ENCODE peak calls at places on chromosomes 11 and 22, in seven cellular contexts. N is fibroblast of lung, W is MM.1S, P is IMR-90, R is GM12865, F is brain microvascular endothelial cell, C is right atrium auricular region. E is an unnamed sample.

GRCh38 chr11:14309425-14310192 is 49.4 kb downstream of the RRAS2 start:
- DNase-seq in N (no peak), W (no peak), P (no peak), R (peak), F (no peak), C (no peak), E (no peak)

GRCh38 chr22:45731798-45732495 is 60.3 kb downstream of the ATXN10 start:
- DNase-seq in N (peak), W (no peak), P (peak), R (peak), F (no peak), C (no peak), E (peak)

GRCh38 chr11:77879218-77879617 is 58.3 kb downstream of the AAMDC start:
- DNase-seq in N (peak), W (peak), P (peak), R (peak), F (no peak), C (peak), E (peak)

GRCh38 chr22:28435271-28435825 is 244.3 kb downstream of the TTC28 start:
- DNase-seq in N (no peak), W (no peak), P (no peak), R (no peak), F (no peak), C (no peak), E (no peak)

GRCh38 chr11:132158696-132159095 is 788.3 kb downstream of the NTM start:
- DNase-seq in N (no peak), W (no peak), P (peak), R (no peak), F (peak), C (no peak), E (peak)

GRCh38 chr11:30774451-30774850 is 188.3 kb upstream of the MPPED2 start:
- DNase-seq in N (no peak), W (no peak), P (no peak), R (no peak), F (no peak), C (no peak), E (no peak)

GRCh38 chr11:127275771-127276170 is 275.2 kb upstream of the KIRREL3 start:
- DNase-seq in N (no peak), W (no peak), P (no peak), R (no peak), F (no peak), C (no peak), E (no peak)

GRCh38 chr11:61028135-61028729 is 56.8 kb downstream of the CD6 start:
- DNase-seq in N (no peak), W (no peak), P (no peak), R (peak), F (no peak), C (no peak), E (no peak)

GRCh38 chr11:61975638-61976419 is 8.4 kb upstream of the FTH1 start:
- DNase-seq in N (no peak), W (no peak), P (no peak), R (no peak), F (no peak), C (no peak), E (no peak)

GRCh38 chr22:32708835-32709234 is 92.7 kb upstream of the TIMP3 start:
- DNase-seq in N (no peak), W (no peak), P (peak), R (no peak), F (no peak), C (peak), E (no peak)

GRCh38 chr22:24845036-24845918 is 39.3 kb downstream of the SGSM1 start:
- DNase-seq in N (no peak), W (no peak), P (peak), R (no peak), F (no peak), C (peak), E (no peak)

GRCh38 chr11:72037554-72038311 is 39.0 kb downstream of the IL18BP start:
- DNase-seq in N (peak), W (no peak), P (no peak), R (no peak), F (no peak), C (no peak), E (no peak)

GRCh38 chr11:34637303-34637702 is 16.4 kb downstream of the EHF start:
- DNase-seq in N (no peak), W (no peak), P (no peak), R (no peak), F (no peak), C (no peak), E (no peak)

GRCh38 chr11:43870981-43871550 is 9.6 kb upstream of the ALKBH3 start:
- DNase-seq in N (no peak), W (no peak), P (no peak), R (no peak), F (no peak), C (no peak), E (no peak)

GRCh38 chr22:17871726-17872458 is 97.6 kb upstream of the BID start:
- DNase-seq in N (no peak), W (no peak), P (no peak), R (no peak), F (no peak), C (no peak), E (no peak)

GRCh38 chr22:44883011-44883421 is 126.8 kb downstream of the PHF21B start:
- DNase-seq in N (no peak), W (no peak), P (no peak), R (no peak), F (no peak), C (no peak), E (no peak)

GRCh38 chr11:86676533-86677154 is 4.2 kb upstream of the ME3 start:
- DNase-seq in N (no peak), W (no peak), P (no peak), R (peak), F (no peak), C (no peak), E (no peak)

GRCh38 chr11:72814831-72815618 is 814 bp downstream of the ATG16L2 start:
- DNase-seq in N (peak), W (peak), P (peak), R (peak), F (peak), C (no peak), E (peak)

GRCh38 chr11:85961930-85962363 is 106.8 kb downstream of the CCDC83 start:
- DNase-seq in N (peak), W (no peak), P (peak), R (no peak), F (peak), C (no peak), E (peak)

GRCh38 chr22:48633996-48634836 is 1193.5 kb downstream of the BRD1 start:
- DNase-seq in N (no peak), W (no peak), P (no peak), R (no peak), F (no peak), C (no peak), E (no peak)

GRCh38 chr11:73977856-73978519 is 4.7 kb downstream of the UCP2 start:
- DNase-seq in N (no peak), W (no peak), P (no peak), R (no peak), F (no peak), C (no peak), E (no peak)

GRCh38 chr11:62501432-62501891 is 45.1 kb downstream of the AHNAK start:
- DNase-seq in N (peak), W (no peak), P (peak), R (no peak), F (no peak), C (no peak), E (peak)

GRCh38 chr11:640021-640706 is 3.1 kb downstream of the DRD4 start:
- DNase-seq in N (no peak), W (no peak), P (no peak), R (no peak), F (no peak), C (no peak), E (no peak)

GRCh38 chr11:109424893-109425292 is 2.9 kb downstream of the C11orf87 start:
- DNase-seq in N (no peak), W (peak), P (no peak), R (peak), F (no peak), C (no peak), E (no peak)

GRCh38 chr11:65636810-65637557 is 917 bp upstream of the SIPA1 start:
- DNase-seq in N (no peak), W (no peak), P (no peak), R (no peak), F (no peak), C (no peak), E (no peak)

GRCh38 chr11:20105427-20105826 is 54.8 kb downstream of the DBX1 start:
- DNase-seq in N (no peak), W (no peak), P (no peak), R (no peak), F (no peak), C (no peak), E (no peak)

GRCh38 chr22:32971252-32971651 is 86.9 kb downstream of the SYN3 start:
- DNase-seq in N (no peak), W (no peak), P (no peak), R (no peak), F (no peak), C (no peak), E (no peak)

GRCh38 chr22:38437416-38437815 is 17.6 kb downstream of the KCNJ4 start:
- DNase-seq in N (no peak), W (no peak), P (no peak), R (no peak), F (no peak), C (no peak), E (no peak)

GRCh38 chr22:41555325-41555724 is 5.5 kb upstream of the CSDC2 start:
- DNase-seq in N (peak), W (no peak), P (no peak), R (no peak), F (no peak), C (no peak), E (no peak)

GRCh38 chr11:57251491-57252104 is 14.5 kb upstream of the APLNR start:
- DNase-seq in N (peak), W (no peak), P (peak), R (no peak), F (peak), C (peak), E (peak)

GRCh38 chr11:34907934-34908593 is 8.1 kb downstream of the APIP start:
- DNase-seq in N (no peak), W (no peak), P (no peak), R (peak), F (no peak), C (no peak), E (no peak)

GRCh38 chr22:32815943-32816342 is 14.4 kb downstream of the TIMP3 start:
- DNase-seq in N (no peak), W (no peak), P (no peak), R (no peak), F (no peak), C (no peak), E (no peak)

GRCh38 chr11:70387564-70387963 is 10.8 kb upstream of the CTTN start:
- DNase-seq in N (no peak), W (no peak), P (no peak), R (no peak), F (no peak), C (no peak), E (no peak)

GRCh38 chr11:44493929-44494328 is 71.5 kb upstream of the CD82 start:
- DNase-seq in N (no peak), W (no peak), P (no peak), R (no peak), F (no peak), C (no peak), E (no peak)

GRCh38 chr11:116857936-116858335 is 20.5 kb upstream of the APOA1 start:
- DNase-seq in N (no peak), W (no peak), P (no peak), R (no peak), F (no peak), C (no peak), E (no peak)

GRCh38 chr11:132402056-132402684 is 1031.8 kb downstream of the NTM start:
- DNase-seq in N (peak), W (peak), P (peak), R (peak), F (peak), C (no peak), E (peak)

GRCh38 chr22:49971232-49972162 is 10.9 kb downstream of the PIM3 start:
- DNase-seq in N (peak), W (peak), P (no peak), R (no peak), F (peak), C (peak), E (no peak)
- H3K4me3 ChIP-seq in N (peak), W (peak), P (peak), R (peak), F (peak), C (peak), E (peak)

GRCh38 chr11:64016512-64016911 is 19.2 kb upstream of the FLRT1 start:
- DNase-seq in N (no peak), W (no peak), P (no peak), R (no peak), F (no peak), C (no peak), E (no peak)

GRCh38 chr11:64015935-64016468 is 19.7 kb upstream of the FLRT1 start:
- DNase-seq in N (no peak), W (no peak), P (no peak), R (no peak), F (no peak), C (no peak), E (no peak)

GRCh38 chr11:64017950-64018224 is 17.8 kb upstream of the FLRT1 start:
- DNase-seq in N (no peak), W (no peak), P (no peak), R (no peak), F (no peak), C (no peak), E (no peak)

GRCh38 chr11:64019106-64020031 is 16.4 kb upstream of the FLRT1 start:
- DNase-seq in N (no peak), W (no peak), P (no peak), R (no peak), F (no peak), C (no peak), E (no peak)

GRCh38 chr11:64018310-64018709 is 17.4 kb upstream of the FLRT1 start:
- DNase-seq in N (no peak), W (no peak), P (no peak), R (no peak), F (no peak), C (no peak), E (no peak)
- TF ChIP-seq CTCF in N (no peak), W (no peak), P (no peak), R (no peak), F (no peak), C (no peak), E (no peak)

DNA sequence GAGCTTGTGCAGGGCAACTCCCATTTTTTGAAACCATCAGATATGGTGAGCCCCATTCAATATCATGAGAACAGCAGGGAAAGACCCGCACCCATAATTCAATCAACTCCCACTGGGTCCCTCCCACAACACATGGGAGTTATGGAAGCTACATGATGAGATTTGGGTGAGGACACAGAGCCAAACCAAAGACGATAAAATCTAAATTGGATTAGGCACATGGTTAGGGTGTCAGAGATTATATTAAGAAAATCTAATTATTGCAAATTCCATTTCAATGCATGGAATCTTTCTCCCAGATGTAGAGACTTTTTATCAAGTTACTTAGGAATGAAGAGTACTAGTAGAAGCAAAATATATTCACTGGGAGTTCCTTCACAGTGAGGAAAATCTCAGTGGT is 324.9 kb downstream of the JRKL start:
- DNase-seq in N (no peak), W (no peak), P (no peak), R (no peak), F (no peak), C (no peak), E (no peak)
- H3K4me3 ChIP-seq in N (no peak), W (no peak), P (no peak), R (no peak), F (no peak), C (no peak), E (no peak)

GRCh38 chr11:46072172-46072964 is 48.9 kb downstream of the PHF21A start:
- DNase-seq in N (no peak), W (no peak), P (no peak), R (no peak), F (no peak), C (no peak), E (no peak)

GRCh38 chr11:46073632-46074031 is 47.6 kb downstream of the PHF21A start:
- DNase-seq in N (no peak), W (no peak), P (no peak), R (no peak), F (no peak), C (no peak), E (no peak)

GRCh38 chr11:46075168-46075567 is 46.1 kb downstream of the PHF21A start:
- DNase-seq in N (peak), W (no peak), P (peak), R (no peak), F (peak), C (no peak), E (peak)

GRCh38 chr11:46079662-46080061 is 41.6 kb downstream of the PHF21A start:
- DNase-seq in N (no peak), W (no peak), P (no peak), R (no peak), F (no peak), C (no peak), E (no peak)

GRCh38 chr11:46075928-46076327 is 45.3 kb downstream of the PHF21A start:
- DNase-seq in N (no peak), W (no peak), P (no peak), R (no peak), F (no peak), C (no peak), E (no peak)
- TF ChIP-seq CTCF in N (peak), W (no peak), P (peak), R (no peak), F (peak), C (peak), E (peak)

GRCh38 chr11:75579841-75580240 is 17.8 kb downstream of the SERPINH1 start:
- DNase-seq in N (no peak), W (no peak), P (no peak), R (no peak), F (no peak), C (no peak), E (no peak)

GRCh38 chr11:75585271-75585670 is 23.2 kb downstream of the SERPINH1 start:
- DNase-seq in N (no peak), W (no peak), P (no peak), R (no peak), F (no peak), C (no peak), E (no peak)

GRCh38 chr11:75583710-75584658 is 21.9 kb downstream of the SERPINH1 start:
- DNase-seq in N (peak), W (no peak), P (peak), R (no peak), F (no peak), C (peak), E (peak)

GRCh38 chr11:75582935-75583709 is 21.1 kb downstream of the SERPINH1 start:
- DNase-seq in N (peak), W (peak), P (peak), R (peak), F (peak), C (peak), E (peak)

DNA sequence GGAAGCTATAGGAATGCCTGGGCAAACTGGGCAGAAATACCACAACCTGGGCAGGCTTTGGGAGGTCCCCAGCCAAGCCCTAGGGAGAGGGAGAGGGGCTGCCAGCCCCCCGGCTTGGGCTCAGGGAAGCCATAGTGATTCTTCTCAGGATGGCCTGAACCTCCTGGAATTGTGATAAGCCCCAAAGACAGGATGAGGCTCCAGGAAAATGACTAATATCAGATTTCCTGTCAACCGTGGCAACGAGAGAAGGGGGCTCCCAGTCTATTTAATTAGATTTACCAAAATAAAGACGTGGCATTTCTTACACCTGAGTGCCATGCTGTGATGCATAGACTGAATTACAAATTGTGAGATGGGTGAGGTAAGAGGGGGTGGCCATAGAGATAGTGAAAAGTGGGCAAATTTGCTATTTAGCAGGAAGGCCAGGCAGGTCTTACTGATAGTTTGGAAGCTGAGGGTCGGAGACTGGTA is 20.4 kb downstream of the SERPINH1 start:
- DNase-seq in N (no peak), W (no peak), P (no peak), R (no peak), F (no peak), C (no peak), E (no peak)
- H3K4me3 ChIP-seq in N (peak), W (peak), P (peak), R (peak), F (peak), C (peak), E (peak)

E was measured in astrocyte of the spinal cord.